ENCODE peak calls at places on chromosomes 11 and 22, in five cellular contexts. One of them, this sample, is unnamed.
A peak's percentile ranks its signal among the peaks of the same experiment; 100 is the strongest.

GRCh38 chr22:48975886-48976285 is 851.8 kb downstream of the BRD1 start:
- DNase-seq in T-helper 2 cell: no peak
- DNase-seq in NCI-H2029 treated with DMSO at 0.1 percent for 48 hours: no peak
- DNase-seq in astrocyte of the spinal cord: no peak
- DNase-seq in erythroblast: no peak
- DNase-seq in this sample: no peak

GRCh38 chr11:39806652-39807051 is 1652.8 kb downstream of the LRRC4C start:
- DNase-seq in T-helper 2 cell: no peak
- DNase-seq in erythroblast: no peak
- DNase-seq in NCI-H2029 treated with DMSO at 0.1 percent for 48 hours: no peak
- DNase-seq in astrocyte of the spinal cord: no peak
- DNase-seq in this sample: no peak

GRCh38 chr22:39535302-39535805 is 2.8 kb upstream of the RPS19BP1 start:
- DNase-seq in T-helper 2 cell: no peak
- DNase-seq in erythroblast: no peak
- DNase-seq in astrocyte of the spinal cord: no peak
- DNase-seq in NCI-H2029 treated with DMSO at 0.1 percent for 48 hours: no peak
- DNase-seq in this sample: no peak

GRCh38 chr11:129458278-129458677 is 82.6 kb downstream of the BARX2 start:
- DNase-seq in NCI-H2029 treated with DMSO at 0.1 percent for 48 hours: no peak
- DNase-seq in T-helper 2 cell: no peak
- DNase-seq in astrocyte of the spinal cord: no peak
- DNase-seq in erythroblast: no peak
- DNase-seq in this sample: no peak

GRCh38 chr22:30390974-30391691 is 3.9 kb upstream of the RNF215 start:
- DNase-seq in erythroblast: peak; percentile 86
- DNase-seq in astrocyte of the spinal cord: peak; percentile 80
- DNase-seq in T-helper 2 cell: peak; percentile 57
- DNase-seq in NCI-H2029 treated with DMSO at 0.1 percent for 48 hours: peak; percentile 27
- DNase-seq in this sample: peak; percentile 85

GRCh38 chr11:72293910-72294533 is 50.0 kb upstream of the PHOX2A start:
- DNase-seq in NCI-H2029 treated with DMSO at 0.1 percent for 48 hours: no peak
- DNase-seq in T-helper 2 cell: no peak
- DNase-seq in erythroblast: no peak
- DNase-seq in astrocyte of the spinal cord: no peak
- DNase-seq in this sample: no peak

GRCh38 chr11:69071086-69071800 is 22.5 kb downstream of the TPCN2 start:
- DNase-seq in NCI-H2029 treated with DMSO at 0.1 percent for 48 hours: no peak
- DNase-seq in T-helper 2 cell: no peak
- DNase-seq in erythroblast: no peak
- DNase-seq in astrocyte of the spinal cord: no peak
- DNase-seq in this sample: no peak

GRCh38 chr11:113690619-113691569 is 15.2 kb downstream of the TMPRSS5 start:
- DNase-seq in astrocyte of the spinal cord: peak; percentile 73
- DNase-seq in erythroblast: peak; percentile 75
- DNase-seq in NCI-H2029 treated with DMSO at 0.1 percent for 48 hours: no peak
- DNase-seq in T-helper 2 cell: no peak
- DNase-seq in this sample: peak; percentile 54

GRCh38 chr11:63212742-63213141 is 30.7 kb downstream of the SLC22A25 start:
- DNase-seq in astrocyte of the spinal cord: peak; percentile 1
- DNase-seq in erythroblast: peak; percentile 24
- DNase-seq in NCI-H2029 treated with DMSO at 0.1 percent for 48 hours: peak; percentile 13
- DNase-seq in T-helper 2 cell: no peak
- DNase-seq in this sample: peak; percentile 35

GRCh38 chr11:59413646-59414045 is 12.6 kb downstream of the OR5A2 start:
- DNase-seq in T-helper 2 cell: no peak
- DNase-seq in astrocyte of the spinal cord: no peak
- DNase-seq in NCI-H2029 treated with DMSO at 0.1 percent for 48 hours: no peak
- DNase-seq in erythroblast: no peak
- DNase-seq in this sample: no peak

GRCh38 chr11:12771875-12772274 is 97.7 kb downstream of the TEAD1 start:
- DNase-seq in erythroblast: no peak
- DNase-seq in astrocyte of the spinal cord: no peak
- DNase-seq in T-helper 2 cell: no peak
- DNase-seq in NCI-H2029 treated with DMSO at 0.1 percent for 48 hours: no peak
- DNase-seq in this sample: no peak

GRCh38 chr11:77052531-77052930 is 14.2 kb upstream of the CAPN5 start:
- DNase-seq in astrocyte of the spinal cord: no peak
- DNase-seq in T-helper 2 cell: no peak
- DNase-seq in NCI-H2029 treated with DMSO at 0.1 percent for 48 hours: no peak
- DNase-seq in erythroblast: no peak
- DNase-seq in this sample: no peak

GRCh38 chr11:3197044-3197715 is 21.4 kb downstream of the MRGPRG start:
- DNase-seq in NCI-H2029 treated with DMSO at 0.1 percent for 48 hours: no peak
- DNase-seq in T-helper 2 cell: no peak
- DNase-seq in astrocyte of the spinal cord: no peak
- DNase-seq in erythroblast: no peak
- DNase-seq in this sample: no peak

GRCh38 chr22:46801331-46801811 is 38.9 kb downstream of the TBC1D22A start:
- DNase-seq in erythroblast: no peak
- DNase-seq in T-helper 2 cell: no peak
- DNase-seq in astrocyte of the spinal cord: no peak
- DNase-seq in NCI-H2029 treated with DMSO at 0.1 percent for 48 hours: peak; percentile 85
- DNase-seq in this sample: no peak

GRCh38 chr22:18970180-18970947 is 34.3 kb upstream of the PRODH start:
- DNase-seq in erythroblast: no peak
- DNase-seq in T-helper 2 cell: no peak
- DNase-seq in NCI-H2029 treated with DMSO at 0.1 percent for 48 hours: no peak
- DNase-seq in astrocyte of the spinal cord: no peak
- DNase-seq in this sample: no peak

GRCh38 chr11:111923351-111923788 is 4.7 kb downstream of the C11orf52 start:
- DNase-seq in T-helper 2 cell: no peak
- DNase-seq in NCI-H2029 treated with DMSO at 0.1 percent for 48 hours: no peak
- DNase-seq in erythroblast: no peak
- DNase-seq in astrocyte of the spinal cord: peak; percentile 36
- DNase-seq in this sample: no peak

GRCh38 chr22:27097933-27098332 is 440.5 kb downstream of the MIAT start:
- DNase-seq in astrocyte of the spinal cord: peak; percentile 33
- DNase-seq in erythroblast: no peak
- DNase-seq in NCI-H2029 treated with DMSO at 0.1 percent for 48 hours: no peak
- DNase-seq in T-helper 2 cell: no peak
- DNase-seq in this sample: no peak

GRCh38 chr11:47269002-47269828 is 718 bp upstream of the MADD start:
- DNase-seq in erythroblast: peak; percentile 87
- DNase-seq in T-helper 2 cell: peak; percentile 73
- DNase-seq in astrocyte of the spinal cord: peak; percentile 87
- DNase-seq in NCI-H2029 treated with DMSO at 0.1 percent for 48 hours: peak; percentile 92
- DNase-seq in this sample: peak; percentile 95

GRCh38 chr11:86938900-86939880 is 16.0 kb downstream of the FZD4 start:
- DNase-seq in erythroblast: peak; percentile 72
- DNase-seq in T-helper 2 cell: no peak
- DNase-seq in astrocyte of the spinal cord: peak; percentile 59
- DNase-seq in NCI-H2029 treated with DMSO at 0.1 percent for 48 hours: peak; percentile 75
- DNase-seq in this sample: no peak

GRCh38 chr11:121936781-121937447 is 179.1 kb downstream of the BLID start:
- DNase-seq in astrocyte of the spinal cord: peak; percentile 70
- DNase-seq in NCI-H2029 treated with DMSO at 0.1 percent for 48 hours: no peak
- DNase-seq in erythroblast: no peak
- DNase-seq in T-helper 2 cell: no peak
- DNase-seq in this sample: peak; percentile 70

GRCh38 chr11:36598051-36598450 is at the start of gene RAG2:
- DNase-seq in NCI-H2029 treated with DMSO at 0.1 percent for 48 hours: no peak
- DNase-seq in astrocyte of the spinal cord: no peak
- DNase-seq in T-helper 2 cell: no peak
- DNase-seq in erythroblast: peak; percentile 45
- DNase-seq in this sample: no peak

GRCh38 chr22:46267431-46268279 is at the start of gene TTC38:
- DNase-seq in T-helper 2 cell: peak; percentile 29
- DNase-seq in NCI-H2029 treated with DMSO at 0.1 percent for 48 hours: no peak
- DNase-seq in astrocyte of the spinal cord: peak; percentile 78
- DNase-seq in erythroblast: peak; percentile 88
- DNase-seq in this sample: peak; percentile 77

GRCh38 chr11:108135845-108136599 is 14.7 kb downstream of the ACAT1 start:
- DNase-seq in T-helper 2 cell: no peak
- DNase-seq in erythroblast: peak; percentile 22
- DNase-seq in NCI-H2029 treated with DMSO at 0.1 percent for 48 hours: no peak
- DNase-seq in astrocyte of the spinal cord: peak; percentile 27
- DNase-seq in this sample: peak; percentile 19

GRCh38 chr11:981764-982163 is 54.8 kb downstream of the MUC6 start:
- DNase-seq in T-helper 2 cell: no peak
- DNase-seq in astrocyte of the spinal cord: no peak
- DNase-seq in NCI-H2029 treated with DMSO at 0.1 percent for 48 hours: no peak
- DNase-seq in erythroblast: no peak
- DNase-seq in this sample: no peak

GRCh38 chr11:109076870-109077269 is 345.1 kb upstream of the C11orf87 start:
- DNase-seq in erythroblast: no peak
- DNase-seq in NCI-H2029 treated with DMSO at 0.1 percent for 48 hours: no peak
- DNase-seq in T-helper 2 cell: no peak
- DNase-seq in astrocyte of the spinal cord: no peak
- DNase-seq in this sample: peak; percentile 5

This sample was measured in foreskin fibroblast.